ENCODE peak calls at places on chromosome 17, in four cellular contexts. P, D, O and F are unnamed samples.
A peak's percentile ranks its signal among the peaks of the same experiment; 100 is the strongest.

GRCh38 chr17:32287804-32288511 is 22.3 kb downstream of the RHBDL3 start:
- DNase-seq in P (no peak), O (no peak), D (no peak), F (no peak)

GRCh38 chr17:19744492-19744891 is 3.6 kb downstream of the ALDH3A1 start:
- DNase-seq in P (no peak), D (no peak), O (no peak), F (no peak)

GRCh38 chr17:72536788-72537187 is 416.0 kb downstream of the SOX9 start:
- DNase-seq in D (no peak), O (no peak), P (no peak), F (no peak)

GRCh38 chr17:40522250-40522960 is 21.0 kb upstream of the TNS4 start:
- DNase-seq in D (no peak), O (no peak), P (no peak), F (no peak)

GRCh38 chr17:3740611-3741073 is 16.9 kb downstream of the HASPIN start:
- DNase-seq in D (no peak), O (no peak), P (no peak), F (no peak)

GRCh38 chr17:72928454-72929136 is 163.9 kb downstream of the SLC39A11 start:
- DNase-seq in P (no peak), O (no peak), D (peak; percentile 86), F (no peak)

GRCh38 chr17:76178124-76178523 is 37.1 kb upstream of the FOXJ1 start:
- DNase-seq in P (no peak), O (no peak), D (no peak), F (no peak)

GRCh38 chr17:19464033-19465026 is 53.3 kb downstream of the RNF112 start:
- DNase-seq in P (no peak), O (no peak), D (no peak), F (no peak)

GRCh38 chr17:74020522-74020921 is 183.0 kb upstream of the RPL38 start:
- DNase-seq in D (no peak), O (no peak), P (no peak), F (no peak)

GRCh38 chr17:29570521-29570920 is 2.0 kb downstream of the TP53I13 start:
- DNase-seq in P (no peak), D (no peak), O (no peak), F (no peak)

GRCh38 chr17:67574658-67575293 is 143.0 kb upstream of the NOL11 start:
- DNase-seq in P (no peak), O (no peak), D (no peak), F (peak; percentile 80)

GRCh38 chr17:74832421-74832820 is 27.3 kb downstream of the GRIN2C start:
- DNase-seq in P (no peak), O (no peak), D (no peak), F (no peak)

GRCh38 chr17:50833396-50834125 is 1.8 kb upstream of the WFIKKN2 start:
- DNase-seq in O (no peak), P (peak; percentile 68), D (no peak), F (no peak)

GRCh38 chr17:64382184-64382583 is 8.5 kb downstream of the PECAM1 start:
- DNase-seq in D (no peak), P (no peak), O (no peak), F (no peak)

GRCh38 chr17:75308732-75309629 is 19.7 kb upstream of the SLC25A19 start:
- DNase-seq in D (peak; percentile 94), O (no peak), P (no peak), F (no peak)

GRCh38 chr17:3009411-3009920 is 53.9 kb downstream of the OR1D5 start:
- DNase-seq in D (no peak), O (no peak), P (no peak), F (no peak)

GRCh38 chr17:35088647-35088910 is 25.1 kb upstream of the RFFL start:
- DNase-seq in D (no peak), O (no peak), P (no peak), F (no peak)

GRCh38 chr17:67559381-67559966 is 158.3 kb upstream of the NOL11 start:
- DNase-seq in P (no peak), D (no peak), O (peak; percentile 26), F (no peak)

GRCh38 chr17:51720439-51720838 is 438.1 kb downstream of the CA10 start:
- DNase-seq in O (no peak), D (no peak), P (no peak), F (no peak)

DNA sequence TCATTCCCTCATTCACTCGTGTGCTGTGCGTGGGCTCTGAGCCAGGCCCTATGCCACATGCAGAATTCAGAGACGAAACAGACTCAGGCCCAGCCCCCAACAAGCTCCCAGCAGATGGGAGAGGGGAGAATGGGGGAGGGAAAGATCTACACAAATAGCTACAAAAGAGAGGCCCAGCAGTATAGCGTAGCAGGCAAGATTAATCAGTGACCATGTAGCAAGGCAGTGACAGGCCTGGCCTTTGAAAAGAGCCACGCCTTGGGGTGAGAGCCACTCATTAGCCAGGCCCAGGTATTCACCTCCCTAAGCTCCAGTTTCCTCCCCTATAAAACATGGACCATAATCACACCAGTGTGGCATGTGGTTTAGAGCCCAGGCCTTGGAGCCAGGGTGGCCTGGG is 16.4 kb upstream of the KRT19 start:
- DNase-seq in D (peak; percentile 79), P (peak; percentile 56), O (no peak), F (no peak)
- TF ChIP-seq USF2 in D (no peak), P (no peak), O (no peak), F (no peak)

GRCh38 chr17:28261219-28261618 is 57.8 kb upstream of the TMEM97 start:
- DNase-seq in P (no peak), O (no peak), D (no peak), F (no peak)
- TF ChIP-seq ZBTB33 in P (no peak), O (no peak), D (no peak), F (no peak)

DNA sequence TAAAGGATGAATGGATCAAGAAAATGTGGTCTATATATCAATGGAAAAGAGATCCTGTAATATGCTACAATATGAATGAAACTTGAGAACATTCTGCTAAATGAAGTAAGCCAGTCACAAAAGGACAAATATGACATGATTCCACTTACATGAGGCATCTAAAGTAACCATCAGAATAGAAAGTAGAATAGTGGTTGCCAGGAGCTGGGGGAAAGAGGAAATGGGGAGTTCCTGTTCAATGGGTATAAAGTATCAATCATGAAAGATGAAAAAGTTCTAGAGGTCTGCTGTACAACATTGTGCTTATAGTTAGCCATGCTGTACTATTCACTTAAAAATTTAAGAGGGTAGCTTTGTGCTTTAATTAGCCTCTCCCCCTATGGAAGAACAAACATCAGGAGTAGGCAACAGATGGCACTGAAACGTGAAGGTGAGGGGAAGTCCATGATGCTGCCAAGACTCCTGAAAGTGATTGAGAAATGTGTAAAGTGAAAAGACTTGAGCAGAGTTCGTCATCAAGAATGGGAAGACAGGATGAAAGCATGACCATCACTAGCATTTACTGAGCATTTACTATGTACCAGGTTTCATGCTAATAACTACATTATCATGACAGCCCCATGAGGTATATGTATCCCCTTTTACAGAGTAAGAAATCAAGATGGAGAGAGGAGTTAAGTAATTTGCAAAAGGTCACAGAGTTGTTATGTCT is 167.2 kb downstream of the CYB561 start:
- DNase-seq in O (no peak), D (no peak), P (no peak), F (no peak)
- TF ChIP-seq USF2 in O (no peak), D (no peak), P (no peak), F (no peak)

GRCh38 chr17:42288078-42288984 is at the start of gene STAT5A:
- DNase-seq in O (peak; percentile 57), D (peak; percentile 40), P (peak; percentile 90), F (no peak)
- TF ChIP-seq ZBTB33 in O (no peak), D (no peak), P (no peak), F (no peak)

GRCh38 chr17:82160081-82160480 is 52.6 kb downstream of the CCDC57 start:
- DNase-seq in O (no peak), D (no peak), P (no peak), F (no peak)

GRCh38 chr17:82158825-82159224 is 53.8 kb downstream of the CCDC57 start:
- DNase-seq in O (no peak), D (no peak), P (no peak), F (no peak)

GRCh38 chr17:82164853-82165252 is 47.8 kb downstream of the CCDC57 start:
- DNase-seq in O (no peak), D (no peak), P (no peak), F (no peak)

GRCh38 chr17:82157046-82158035 is 55.3 kb downstream of the CCDC57 start:
- DNase-seq in O (no peak), P (peak; percentile 28), D (no peak), F (no peak)

DNA sequence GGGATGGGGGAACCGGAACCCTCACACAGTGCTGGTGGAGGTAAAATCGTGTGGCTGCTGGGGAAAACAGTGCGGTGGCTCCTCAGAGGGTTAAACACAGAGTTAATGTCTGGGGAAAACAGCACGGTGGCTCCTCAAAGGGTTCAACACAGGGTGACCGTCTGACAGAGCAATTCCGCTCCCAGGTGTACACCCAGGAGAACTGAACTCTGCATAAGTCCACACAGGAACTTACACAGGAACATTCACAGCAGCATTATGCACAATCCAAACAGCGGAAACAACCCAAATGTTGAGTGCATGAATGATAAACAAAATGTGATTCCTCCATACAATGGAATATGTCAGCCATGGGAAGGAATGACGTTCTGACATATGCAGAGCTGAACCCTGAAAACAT is 51.4 kb downstream of the CCDC57 start:
- DNase-seq in D (no peak), P (no peak), O (no peak), F (no peak)
- TF ChIP-seq USF2 in D (no peak), P (no peak), O (no peak), F (no peak)

GRCh38 chr17:70479779-70480178 is 310.4 kb downstream of the KCNJ2 start:
- DNase-seq in D (no peak), P (no peak), O (no peak), F (no peak)

GRCh38 chr17:70484050-70484449 is 314.7 kb downstream of the KCNJ2 start:
- DNase-seq in P (no peak), O (no peak), D (no peak), F (no peak)

GRCh38 chr17:70484496-70484895 is 315.2 kb downstream of the KCNJ2 start:
- DNase-seq in D (no peak), O (no peak), P (no peak), F (no peak)

GRCh38 chr17:70478883-70479282 is 309.6 kb downstream of the KCNJ2 start:
- DNase-seq in O (no peak), D (no peak), P (no peak), F (no peak)

GRCh38 chr17:70483624-70484023 is 314.3 kb downstream of the KCNJ2 start:
- DNase-seq in D (no peak), O (no peak), P (no peak), F (no peak)
- TF ChIP-seq ZBTB33 in D (no peak), O (no peak), P (no peak), F (no peak)